ENCODE peak calls at places on chromosomes 6 and 20, in nine cellular contexts. One of them, this sample, is unnamed. For H3K27me3, the result is how much of the 10 kb centered on the place peaks cover.

GRCh38 chr6:163926642-163927041 is 512.1 kb downstream of the QKI start:
- DNase-seq in PC-9: no peak
- DNase-seq in BE2C: no peak
- DNase-seq in upper lobe of left lung: no peak
- DNase-seq in AG04450: no peak
- DNase-seq in cardiac muscle cell: no peak
- DNase-seq in uterus: peak
- DNase-seq in ovary: peak
- DNase-seq in prostate gland: no peak
- DNase-seq in this sample: no peak

GRCh38 chr6:157023958-157024357 is 246.8 kb downstream of the ARID1B start:
- DNase-seq in PC-9: no peak
- DNase-seq in BE2C: no peak
- DNase-seq in upper lobe of left lung: peak
- DNase-seq in AG04450: no peak
- DNase-seq in cardiac muscle cell: peak
- DNase-seq in uterus: no peak
- DNase-seq in ovary: no peak
- DNase-seq in prostate gland: no peak
- DNase-seq in this sample: peak

GRCh38 chr20:45917790-45918141 is 5.8 kb upstream of the PLTP start:
- DNase-seq in PC-9: no peak
- DNase-seq in BE2C: no peak
- DNase-seq in upper lobe of left lung: no peak
- DNase-seq in AG04450: no peak
- DNase-seq in cardiac muscle cell: peak
- DNase-seq in uterus: peak
- DNase-seq in ovary: peak
- DNase-seq in prostate gland: no peak
- DNase-seq in this sample: no peak

GRCh38 chr6:44182911-44183390 is 24.3 kb downstream of the CAPN11 start:
- DNase-seq in PC-9: no peak
- DNase-seq in BE2C: no peak
- DNase-seq in upper lobe of left lung: no peak
- DNase-seq in AG04450: no peak
- DNase-seq in cardiac muscle cell: no peak
- DNase-seq in uterus: no peak
- DNase-seq in ovary: no peak
- DNase-seq in prostate gland: no peak
- DNase-seq in this sample: no peak

GRCh38 chr6:11143394-11144371 is 32.2 kb upstream of the ERVFRD-1 start:
- DNase-seq in PC-9: peak
- DNase-seq in BE2C: no peak
- DNase-seq in upper lobe of left lung: peak
- DNase-seq in AG04450: peak
- DNase-seq in cardiac muscle cell: peak
- DNase-seq in uterus: peak
- DNase-seq in ovary: no peak
- DNase-seq in prostate gland: peak
- DNase-seq in this sample: peak

GRCh38 chr20:44170796-44171410 is 16.1 kb downstream of the JPH2 start:
- DNase-seq in PC-9: no peak
- DNase-seq in BE2C: no peak
- DNase-seq in upper lobe of left lung: no peak
- DNase-seq in AG04450: no peak
- DNase-seq in cardiac muscle cell: peak
- DNase-seq in uterus: no peak
- DNase-seq in ovary: no peak
- DNase-seq in prostate gland: no peak
- DNase-seq in this sample: no peak

GRCh38 chr6:7727951-7728854 is 2.3 kb downstream of the BMP6 start:
- DNase-seq in PC-9: no peak
- DNase-seq in BE2C: peak
- DNase-seq in upper lobe of left lung: no peak
- DNase-seq in AG04450: no peak
- DNase-seq in cardiac muscle cell: peak
- DNase-seq in uterus: no peak
- DNase-seq in ovary: peak
- DNase-seq in prostate gland: no peak
- DNase-seq in this sample: no peak

GRCh38 chr6:115004982-115005381 is 662.2 kb upstream of the HS3ST5 start:
- DNase-seq in PC-9: no peak
- DNase-seq in BE2C: peak
- DNase-seq in upper lobe of left lung: no peak
- DNase-seq in AG04450: no peak
- DNase-seq in cardiac muscle cell: no peak
- DNase-seq in uterus: no peak
- DNase-seq in ovary: no peak
- DNase-seq in prostate gland: no peak
- DNase-seq in this sample: no peak

GRCh38 chr20:63750807-63751470 is 11.4 kb downstream of the SLC2A4RG start:
- DNase-seq in PC-9: no peak
- DNase-seq in BE2C: no peak
- DNase-seq in upper lobe of left lung: no peak
- DNase-seq in AG04450: no peak
- DNase-seq in cardiac muscle cell: no peak
- DNase-seq in uterus: no peak
- DNase-seq in ovary: no peak
- DNase-seq in prostate gland: no peak
- DNase-seq in this sample: no peak

GRCh38 chr20:51831891-51832675 is 29.8 kb upstream of the SALL4 start:
- DNase-seq in PC-9: no peak
- DNase-seq in BE2C: no peak
- DNase-seq in upper lobe of left lung: no peak
- DNase-seq in AG04450: no peak
- DNase-seq in cardiac muscle cell: peak
- DNase-seq in uterus: no peak
- DNase-seq in ovary: no peak
- DNase-seq in prostate gland: no peak
- DNase-seq in this sample: no peak

GRCh38 chr20:35226126-35226774 is at the start of gene MMP24:
- DNase-seq in PC-9: no peak
- DNase-seq in BE2C: no peak
- DNase-seq in upper lobe of left lung: no peak
- DNase-seq in AG04450: no peak
- DNase-seq in cardiac muscle cell: no peak
- DNase-seq in uterus: no peak
- DNase-seq in ovary: peak
- DNase-seq in prostate gland: no peak
- DNase-seq in this sample: no peak

GRCh38 chr20:24918579-24919566 is 30.2 kb upstream of the CST7 start:
- DNase-seq in PC-9: no peak
- DNase-seq in BE2C: no peak
- DNase-seq in upper lobe of left lung: peak
- DNase-seq in AG04450: no peak
- DNase-seq in cardiac muscle cell: no peak
- DNase-seq in uterus: no peak
- DNase-seq in ovary: no peak
- DNase-seq in prostate gland: no peak
- DNase-seq in this sample: no peak

GRCh38 chr6:138973481-138974140 is 14.4 kb downstream of the REPS1 start:
- DNase-seq in PC-9: no peak
- DNase-seq in BE2C: no peak
- DNase-seq in upper lobe of left lung: no peak
- DNase-seq in AG04450: no peak
- DNase-seq in cardiac muscle cell: peak
- DNase-seq in uterus: no peak
- DNase-seq in ovary: no peak
- DNase-seq in prostate gland: no peak
- DNase-seq in this sample: peak

GRCh38 chr6:11144393-11144829 is 32.9 kb upstream of the ERVFRD-1 start:
- DNase-seq in PC-9: peak
- DNase-seq in BE2C: peak
- DNase-seq in upper lobe of left lung: peak
- DNase-seq in AG04450: peak
- DNase-seq in cardiac muscle cell: peak
- DNase-seq in uterus: peak
- DNase-seq in ovary: peak
- DNase-seq in prostate gland: peak
- DNase-seq in this sample: peak

GRCh38 chr6:68226460-68226859 is 408.6 kb upstream of the ADGRB3 start:
- DNase-seq in PC-9: no peak
- DNase-seq in BE2C: no peak
- DNase-seq in upper lobe of left lung: no peak
- DNase-seq in AG04450: no peak
- DNase-seq in cardiac muscle cell: peak
- DNase-seq in uterus: no peak
- DNase-seq in ovary: no peak
- DNase-seq in prostate gland: no peak
- DNase-seq in this sample: no peak

GRCh38 chr20:7967199-7967844 is 27.1 kb upstream of the HAO1 start:
- DNase-seq in PC-9: no peak
- DNase-seq in BE2C: no peak
- DNase-seq in upper lobe of left lung: no peak
- DNase-seq in AG04450: no peak
- DNase-seq in cardiac muscle cell: peak
- DNase-seq in uterus: no peak
- DNase-seq in ovary: no peak
- DNase-seq in prostate gland: peak
- DNase-seq in this sample: peak

GRCh38 chr6:149867876-149868640 is 3.9 kb upstream of the LRP11 start:
- DNase-seq in PC-9: peak
- DNase-seq in BE2C: no peak
- DNase-seq in upper lobe of left lung: no peak
- DNase-seq in AG04450: no peak
- DNase-seq in cardiac muscle cell: no peak
- DNase-seq in uterus: no peak
- DNase-seq in ovary: no peak
- DNase-seq in prostate gland: no peak
- DNase-seq in this sample: no peak

GRCh38 chr6:99789767-99790166 is 183.1 kb downstream of the PRDM13 start:
- DNase-seq in PC-9: no peak
- DNase-seq in BE2C: no peak
- DNase-seq in upper lobe of left lung: no peak
- DNase-seq in AG04450: no peak
- DNase-seq in cardiac muscle cell: no peak
- DNase-seq in uterus: no peak
- DNase-seq in ovary: no peak
- DNase-seq in prostate gland: no peak
- DNase-seq in this sample: no peak

DNA sequence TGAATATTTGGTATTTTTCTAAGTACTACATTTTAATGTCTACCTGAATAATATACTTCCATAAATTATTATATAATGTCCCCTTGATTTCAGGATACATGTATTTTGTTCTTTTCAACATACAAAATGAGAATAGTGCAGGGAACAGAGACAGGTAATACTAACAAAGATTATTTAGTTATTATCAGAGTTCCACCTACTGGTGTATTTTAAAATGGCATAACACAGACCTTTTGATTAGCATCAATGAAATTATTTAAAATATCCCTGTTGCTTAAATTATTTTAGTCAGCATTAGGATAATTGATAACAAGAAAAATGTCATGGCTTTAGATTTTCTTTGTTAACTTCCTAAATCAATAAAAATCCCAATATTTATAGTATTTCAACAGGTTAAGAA is 184.0 kb downstream of the PRDM13 start:
- DNase-seq in PC-9: no peak
- DNase-seq in BE2C: no peak
- DNase-seq in upper lobe of left lung: no peak
- DNase-seq in AG04450: no peak
- DNase-seq in cardiac muscle cell: no peak
- DNase-seq in uterus: no peak
- DNase-seq in ovary: no peak
- DNase-seq in prostate gland: no peak
- DNase-seq in this sample: no peak
- TF ChIP-seq CTCF in PC-9: peak
- TF ChIP-seq CTCF in BE2C: peak
- TF ChIP-seq CTCF in upper lobe of left lung: no peak
- TF ChIP-seq CTCF in AG04450: peak
- TF ChIP-seq CTCF in cardiac muscle cell: no peak
- TF ChIP-seq CTCF in uterus: no peak
- TF ChIP-seq CTCF in ovary: no peak
- TF ChIP-seq CTCF in prostate gland: no peak
- TF ChIP-seq CTCF in this sample: no peak

GRCh38 chr6:98639236-98639635 is 195.1 kb upstream of the POU3F2 start:
- DNase-seq in PC-9: no peak
- DNase-seq in BE2C: no peak
- DNase-seq in upper lobe of left lung: no peak
- DNase-seq in AG04450: no peak
- DNase-seq in cardiac muscle cell: no peak
- DNase-seq in uterus: no peak
- DNase-seq in ovary: no peak
- DNase-seq in prostate gland: no peak
- DNase-seq in this sample: no peak
- H3K27me3 ChIP-seq in PC-9: under half
- H3K27me3 ChIP-seq in BE2C: under half
- H3K27me3 ChIP-seq in upper lobe of left lung: under half
- H3K27me3 ChIP-seq in AG04450: under half
- H3K27me3 ChIP-seq in cardiac muscle cell: under half
- H3K27me3 ChIP-seq in uterus: under half
- H3K27me3 ChIP-seq in ovary: under half
- H3K27me3 ChIP-seq in prostate gland: under half
- H3K27me3 ChIP-seq in this sample: under half

DNA sequence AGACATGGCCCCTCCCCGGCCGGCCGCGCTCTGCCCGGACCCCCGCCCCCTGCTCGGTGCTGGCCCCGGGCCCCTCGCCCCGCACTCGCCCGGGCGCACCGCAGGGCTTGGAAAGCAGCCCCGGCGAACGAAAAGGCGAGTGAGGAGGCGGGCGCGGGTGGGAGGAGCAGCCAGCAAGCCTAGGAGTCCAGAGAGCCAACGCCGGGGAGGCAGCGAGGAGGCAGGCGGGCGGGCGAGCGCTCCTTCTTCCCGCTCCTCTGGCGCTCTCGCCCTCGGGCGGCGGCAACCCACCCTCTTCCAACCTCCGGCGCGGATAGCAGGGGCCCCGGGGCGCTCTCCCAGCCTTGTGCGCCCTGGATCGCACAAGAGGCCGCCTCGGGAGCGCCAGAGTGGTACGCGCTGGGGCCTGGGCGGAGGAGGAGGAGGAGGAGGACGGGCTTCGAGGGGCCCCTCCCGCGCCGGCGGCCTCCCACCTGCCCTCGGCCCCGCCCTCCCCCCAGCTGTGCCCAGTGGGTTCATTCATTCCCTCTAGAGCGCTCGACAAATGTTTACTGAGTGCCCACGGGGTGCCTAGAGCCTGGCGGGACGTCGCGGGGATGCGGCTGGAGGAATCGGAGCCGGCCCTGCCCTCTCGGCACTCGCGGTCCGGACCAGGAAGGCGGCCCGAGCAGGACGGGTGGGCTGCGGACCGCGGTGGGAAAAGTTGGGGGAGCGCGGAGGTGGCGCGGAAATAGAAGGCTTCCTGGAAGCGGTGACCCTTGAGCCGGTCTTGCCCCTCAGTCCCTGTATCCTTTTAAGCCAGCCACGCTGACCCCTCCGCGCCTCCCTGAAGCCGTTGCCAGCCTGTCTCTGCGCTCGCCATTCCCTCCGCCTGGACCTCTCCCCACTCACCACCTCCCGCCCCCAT is at the start of gene BMP7:
- DNase-seq in PC-9: no peak
- DNase-seq in BE2C: peak
- DNase-seq in upper lobe of left lung: no peak
- DNase-seq in AG04450: no peak
- DNase-seq in cardiac muscle cell: no peak
- DNase-seq in uterus: no peak
- DNase-seq in ovary: no peak
- DNase-seq in prostate gland: no peak
- DNase-seq in this sample: no peak
- H3K4me3 ChIP-seq in PC-9: no peak
- H3K4me3 ChIP-seq in BE2C: peak
- H3K4me3 ChIP-seq in upper lobe of left lung: peak
- H3K4me3 ChIP-seq in AG04450: no peak
- H3K4me3 ChIP-seq in cardiac muscle cell: peak
- H3K4me3 ChIP-seq in uterus: peak
- H3K4me3 ChIP-seq in ovary: no peak
- H3K4me3 ChIP-seq in prostate gland: peak
- H3K4me3 ChIP-seq in this sample: no peak

GRCh38 chr6:33851959-33852358 is 48.2 kb upstream of the MLN start:
- DNase-seq in PC-9: no peak
- DNase-seq in BE2C: peak
- DNase-seq in upper lobe of left lung: no peak
- DNase-seq in AG04450: no peak
- DNase-seq in cardiac muscle cell: peak
- DNase-seq in uterus: no peak
- DNase-seq in ovary: no peak
- DNase-seq in prostate gland: no peak
- DNase-seq in this sample: no peak
- TF ChIP-seq CTCF in PC-9: peak
- TF ChIP-seq CTCF in BE2C: peak
- TF ChIP-seq CTCF in upper lobe of left lung: no peak
- TF ChIP-seq CTCF in AG04450: peak
- TF ChIP-seq CTCF in cardiac muscle cell: peak
- TF ChIP-seq CTCF in uterus: peak
- TF ChIP-seq CTCF in ovary: no peak
- TF ChIP-seq CTCF in prostate gland: peak
- TF ChIP-seq CTCF in this sample: peak